ENCODE peak calls at places on chromosomes 11 and 22, in six cellular contexts. F is prostate gland; X is CD8-positive, alpha-beta memory T cell; N is H9; T is hepatocyte; M is GM23248. H is an unnamed sample. For H3K4me1, the result is how much of the 10 kb centered on the place peaks cover.

GRCh38 chr11:27401760-27402316 is 38.8 kb upstream of the CCDC34 start:
- DNase-seq in X (no peak), M (no peak), T (peak), N (no peak), F (no peak), H (no peak)

GRCh38 chr22:43222281-43222680 is 35.3 kb upstream of the TTLL12 start:
- DNase-seq in X (no peak), F (no peak), N (no peak), T (no peak), M (no peak), H (no peak)

GRCh38 chr11:56543157-56543556 is at the start of gene OR5M11:
- DNase-seq in F (no peak), N (no peak), M (no peak), X (no peak), T (no peak), H (no peak)

GRCh38 chr11:112279901-112280267 is 19.2 kb upstream of the PLET1 start:
- DNase-seq in M (peak), N (peak), X (peak), F (peak), T (peak), H (peak)

GRCh38 chr11:95714853-95715776 is 74.5 kb downstream of the FAM76B start:
- DNase-seq in N (no peak), F (no peak), M (no peak), T (no peak), X (no peak), H (no peak)

GRCh38 chr11:10197091-10197490 is 96.9 kb downstream of the SBF2 start:
- DNase-seq in X (no peak), M (peak), F (no peak), T (no peak), N (no peak), H (no peak)

GRCh38 chr11:81725691-81726090 is 1008.0 kb downstream of the FAM181B start:
- DNase-seq in F (no peak), M (peak), N (no peak), X (no peak), T (no peak), H (no peak)

GRCh38 chr11:117171648-117172051 is 6.9 kb upstream of the SIDT2 start:
- DNase-seq in M (peak), F (no peak), T (peak), N (no peak), X (no peak), H (no peak)

GRCh38 chr11:64306876-64307622 is 1.7 kb downstream of the ESRRA start:
- DNase-seq in F (no peak), X (no peak), T (peak), N (no peak), M (peak), H (no peak)

GRCh38 chr11:77065878-77066228 is 918 bp upstream of the CAPN5 start:
- DNase-seq in F (peak), M (peak), X (no peak), N (peak), T (peak), H (no peak)

GRCh38 chr22:42078469-42079318 is 806 bp upstream of the SMDT1 start:
- DNase-seq in T (no peak), X (no peak), M (peak), N (peak), F (peak), H (no peak)

GRCh38 chr11:15622231-15622890 is 507.6 kb downstream of the INSC start:
- DNase-seq in M (no peak), X (no peak), N (peak), F (no peak), T (no peak), H (no peak)

GRCh38 chr11:47186076-47186936 is at the start of gene PACSIN3:
- DNase-seq in X (peak), N (peak), T (peak), M (peak), F (no peak), H (peak)

GRCh38 chr11:134140961-134141490 is 72.2 kb downstream of the JAM3 start:
- DNase-seq in M (no peak), F (no peak), X (no peak), T (no peak), N (no peak), H (no peak)

GRCh38 chr22:42769574-42770447 is 49.1 kb upstream of the A4GALT start:
- DNase-seq in N (no peak), X (no peak), F (peak), M (peak), T (peak), H (no peak)

GRCh38 chr11:46247664-46248063 is 29.8 kb upstream of the CREB3L1 start:
- DNase-seq in X (no peak), F (peak), T (peak), M (peak), N (peak), H (peak)

GRCh38 chr11:96092511-96092910 is 168.6 kb upstream of the MTMR2 start:
- DNase-seq in X (no peak), F (no peak), T (no peak), N (no peak), M (no peak), H (no peak)

GRCh38 chr22:42172385-42173172 is 42.0 kb upstream of the CYP2D6 start:
- DNase-seq in X (no peak), N (no peak), F (no peak), M (peak), T (peak), H (no peak)

GRCh38 chr22:24108073-24108472 is 73.2 kb upstream of the SUSD2 start:
- DNase-seq in M (no peak), T (no peak), F (no peak), X (no peak), N (peak), H (no peak)

DNA sequence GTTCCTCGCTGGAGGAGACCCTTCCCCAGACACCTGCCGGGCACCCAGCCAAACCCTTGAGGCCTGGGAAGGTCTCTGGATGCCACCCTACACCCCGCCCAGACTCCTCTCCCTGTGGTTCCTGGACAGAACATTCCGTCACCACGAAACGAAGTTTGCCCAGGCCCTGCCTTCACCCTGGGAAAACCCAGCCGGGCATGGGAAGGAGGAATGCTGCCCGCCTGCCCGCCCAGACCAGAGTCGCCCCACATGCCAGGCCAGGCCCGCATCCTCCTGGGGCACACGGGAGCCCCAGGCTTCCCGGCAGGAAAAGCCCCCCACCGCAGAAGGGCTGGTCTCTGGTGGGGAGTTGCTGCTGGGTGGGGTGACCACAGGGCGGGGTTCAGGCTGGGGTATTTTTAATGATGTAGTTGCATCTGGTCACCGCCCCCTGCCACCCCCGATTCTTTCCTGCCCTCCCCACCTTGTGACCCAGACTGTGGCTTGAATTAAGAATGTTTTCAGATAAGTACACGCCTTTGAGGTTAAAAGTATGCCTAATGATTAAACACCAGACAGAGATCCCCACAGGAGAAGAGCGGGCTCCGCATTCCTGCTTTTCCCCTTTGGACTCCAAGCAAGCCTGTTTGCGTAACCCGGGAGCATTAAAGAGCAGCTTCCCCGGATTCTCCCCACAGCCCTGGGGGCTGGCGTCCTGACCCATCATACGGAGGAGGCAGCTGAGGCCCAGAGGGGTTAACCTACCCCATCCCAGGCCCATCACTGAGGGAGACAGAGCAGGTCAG is 44.6 kb upstream of the PPARA start:
- DNase-seq in X (no peak), F (peak), M (peak), N (no peak), T (peak), H (no peak)
- H3K4me1 ChIP-seq in X (under half), F (half or more), M (under half), N (under half), T (under half), H (under half)

DNA sequence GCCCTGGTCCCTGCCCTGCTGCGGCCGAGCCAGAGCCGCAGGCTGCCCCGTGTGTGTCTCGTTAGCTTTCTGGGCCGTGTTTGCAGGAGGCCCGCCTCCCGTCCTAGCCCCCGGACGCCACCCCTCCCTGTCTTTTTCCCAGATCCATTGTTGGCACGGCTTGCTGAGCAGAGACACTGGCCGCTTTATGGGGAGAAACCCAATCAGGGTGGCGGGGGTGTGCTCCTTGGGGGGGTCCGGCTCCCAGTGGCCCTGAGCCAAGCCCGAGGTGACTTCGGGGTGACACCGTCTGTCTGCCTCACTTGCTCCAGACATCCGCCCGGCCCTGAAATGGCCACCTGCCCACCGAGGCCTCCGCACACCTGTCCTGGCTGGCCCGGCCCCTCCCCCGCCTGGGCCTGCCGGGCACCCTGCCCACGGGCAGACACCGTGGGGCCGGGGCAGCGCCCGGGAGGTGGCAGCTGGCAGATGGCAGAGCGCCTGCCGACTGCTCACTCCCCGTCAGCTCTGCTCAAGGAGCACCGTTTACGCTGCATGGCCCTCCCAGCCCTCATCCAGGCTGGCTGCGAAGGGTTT is 43.1 kb upstream of the PPARA start:
- DNase-seq in T (no peak), X (no peak), N (no peak), F (peak), M (peak), H (no peak)
- H3K4me1 ChIP-seq in T (under half), X (under half), N (under half), F (half or more), M (under half), H (under half)

DNA sequence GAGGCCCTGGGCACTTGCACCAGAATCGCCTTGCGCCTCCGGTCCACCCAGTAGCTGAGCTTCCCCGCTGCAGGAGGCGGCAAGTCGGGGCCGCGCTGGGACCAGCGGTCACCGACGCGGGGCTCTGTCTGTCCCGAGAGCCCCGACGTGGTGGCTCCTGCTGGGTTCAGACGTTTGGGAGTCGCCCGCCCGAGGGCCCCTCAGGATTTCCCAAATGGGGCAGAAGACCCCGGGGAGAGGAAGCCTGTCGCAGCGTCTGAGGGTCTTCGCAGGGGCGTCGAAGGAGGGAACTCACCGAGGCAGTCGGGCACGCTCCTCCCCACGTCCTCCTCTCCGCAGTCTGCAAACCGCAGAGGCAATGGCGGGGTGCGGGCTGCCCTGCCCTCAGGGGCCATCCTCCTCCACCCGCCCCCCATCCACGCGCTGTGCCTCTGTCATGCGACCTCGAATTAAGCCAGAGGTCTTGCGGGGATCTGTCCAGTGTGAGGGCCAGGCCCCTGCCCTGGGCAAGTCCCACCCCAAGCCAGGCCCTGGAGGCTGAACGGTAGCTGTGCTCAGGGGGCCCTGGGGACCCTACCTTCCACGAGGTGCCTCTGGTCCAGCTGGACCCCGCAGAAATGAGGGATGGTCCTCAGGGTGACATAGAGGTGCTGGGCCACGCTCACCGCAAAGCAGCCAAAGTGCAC is 12.5 kb downstream of the IL17REL start:
- DNase-seq in M (no peak), X (no peak), N (no peak), F (no peak), T (no peak), H (no peak)
- H3K4me1 ChIP-seq in M (under half), X (under half), N (under half), F (under half), T (under half), H (under half)

DNA sequence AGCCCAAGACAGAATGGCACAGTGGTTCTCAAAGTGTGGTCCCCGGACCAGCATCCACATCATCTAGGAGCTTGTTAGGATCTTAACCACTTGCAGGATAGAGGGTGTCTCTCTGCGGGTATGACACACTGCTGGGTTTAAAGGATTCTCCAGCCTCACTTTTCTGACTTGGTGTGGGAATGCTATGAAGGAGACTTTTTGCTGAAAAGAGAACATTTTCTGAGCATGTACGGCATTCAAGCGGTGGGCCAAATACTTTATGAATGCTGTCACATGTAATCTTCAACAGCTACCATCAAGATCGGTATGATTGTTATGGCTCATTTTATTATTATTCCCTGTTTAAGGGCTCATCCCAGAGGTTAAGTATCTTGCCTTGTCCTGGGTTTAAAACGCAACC is 1.7 kb upstream of the CD82 start:
- DNase-seq in N (no peak), T (no peak), F (no peak), M (peak), X (no peak), H (no peak)
- H3K4me1 ChIP-seq in N (under half), T (under half), F (under half), M (under half), X (under half), H (half or more)